ENCODE peak calls at places on chromosomes 2 and 18, in four cellular contexts. L is KBM-7, J is EL, C is NCI-H2107. D is an unnamed sample.

GRCh38 chr2:163736433-163737168 is 793 bp upstream of the FIGN start:
- DNase-seq in L (peak), J (peak), C (no peak), D (peak)

GRCh38 chr2:66364495-66364992 is 70.4 kb upstream of the MEIS1 start:
- DNase-seq in L (no peak), J (peak), C (no peak), D (peak)

GRCh38 chr2:39938035-39938835 is 159.2 kb upstream of the THUMPD2 start:
- DNase-seq in L (peak), J (peak), C (no peak), D (peak)

GRCh38 chr2:138373993-138374408 is 127.6 kb upstream of the SPOPL start:
- DNase-seq in L (peak), J (peak), C (no peak), D (peak)

GRCh38 chr18:67001052-67001451 is 397.2 kb upstream of the CDH19 start:
- DNase-seq in L (no peak), J (no peak), C (no peak), D (no peak)

GRCh38 chr2:182300603-182301002 is 126.2 kb downstream of the PDE1A start:
- DNase-seq in L (no peak), J (no peak), C (no peak), D (no peak)

GRCh38 chr2:31428001-31428418 is 13.5 kb upstream of the XDH start:
- DNase-seq in L (no peak), J (peak), C (no peak), D (peak)

GRCh38 chr2:115165529-115166109 is 723.2 kb downstream of the DPP10 start:
- DNase-seq in L (peak), J (no peak), C (peak), D (peak)

GRCh38 chr2:75136001-75136400 is 63.3 kb downstream of the TACR1 start:
- DNase-seq in L (no peak), J (no peak), C (no peak), D (no peak)

GRCh38 chr2:239022437-239023260 is 174.8 kb downstream of the TWIST2 start:
- DNase-seq in L (no peak), J (no peak), C (no peak), D (peak)

GRCh38 chr2:149192425-149192824 is 138.0 kb upstream of the LYPD6 start:
- DNase-seq in L (no peak), J (peak), C (no peak), D (peak)

GRCh38 chr18:3852321-3852720 is 402.3 kb downstream of the TGIF1 start:
- DNase-seq in L (no peak), J (peak), C (no peak), D (peak)

GRCh38 chr2:179440642-179441251 is 176.1 kb upstream of the SESTD1 start:
- DNase-seq in L (peak), J (peak), C (no peak), D (peak)

GRCh38 chr2:44942304-44943030 is 965 bp downstream of the SIX3 start:
- DNase-seq in L (peak), J (no peak), C (no peak), D (peak)

GRCh38 chr2:191245869-191246531 is 796 bp downstream of the MYO1B start:
- DNase-seq in L (peak), J (peak), C (no peak), D (peak)

GRCh38 chr18:2846638-2847340 is at the start of gene EMILIN2:
- DNase-seq in L (peak), J (peak), C (no peak), D (peak)

GRCh38 chr2:42053791-42054656 is 6.2 kb downstream of the PKDCC start:
- DNase-seq in L (no peak), J (no peak), C (no peak), D (no peak)

GRCh38 chr2:176496756-176497155 is 227.5 kb downstream of the MTX2 start:
- DNase-seq in L (no peak), J (no peak), C (no peak), D (peak)

GRCh38 chr2:85156141-85156540 is 22.9 kb downstream of the TCF7L1 start:
- DNase-seq in L (no peak), J (peak), C (no peak), D (no peak)

GRCh38 chr2:128646691-128647090 is 328.0 kb upstream of the HS6ST1 start:
- DNase-seq in L (no peak), J (no peak), C (no peak), D (no peak)

GRCh38 chr2:176074919-176075425 is 8.8 kb downstream of the EVX2 start:
- DNase-seq in L (no peak), J (no peak), C (no peak), D (no peak)

GRCh38 chr2:29110916-29111315 is 4.3 kb upstream of the CLIP4 start:
- DNase-seq in L (no peak), J (no peak), C (no peak), D (peak)

GRCh38 chr2:122875091-122875651 is 1119.7 kb downstream of the TSN start:
- DNase-seq in L (no peak), J (no peak), C (no peak), D (no peak)

GRCh38 chr2:28507806-28508764 is 12.2 kb downstream of the PLB1 start:
- DNase-seq in L (no peak), J (peak), C (peak), D (no peak)

GRCh38 chr2:240925576-240926515 is 19.7 kb downstream of the CROCC2 start:
- DNase-seq in L (no peak), J (no peak), C (no peak), D (no peak)

GRCh38 chr18:49561377-49562193 is at the start of gene LIPG:
- DNase-seq in L (peak), J (peak), C (peak), D (peak)

GRCh38 chr2:168560817-168561485 is 104.9 kb downstream of the CERS6 start:
- DNase-seq in L (no peak), J (no peak), C (no peak), D (no peak)

GRCh38 chr2:208189782-208190181 is at the start of gene C2orf80:
- DNase-seq in L (no peak), J (no peak), C (no peak), D (no peak)

GRCh38 chr18:59101830-59102414 is 37.8 kb upstream of the SEC11C start:
- DNase-seq in L (no peak), J (no peak), C (no peak), D (no peak)